ENCODE peak calls at places on chromosomes 5 and 9, in nine cellular contexts. One of them, this sample, is unnamed.
A peak's percentile ranks its signal among the peaks of the same experiment; 100 is the strongest.

GRCh38 chr5:36276864-36277263 is 24.8 kb downstream of the RANBP3L start:
- DNase-seq in NCI-H1105 treated with DMSO at 0.1 percent for 48 hours: peak; percentile 54
- DNase-seq in SJSA1: no peak
- DNase-seq in activated naive CD8-positive, alpha-beta T cell treated with anti-CD3 and anti-CD28 coated beads, Interleukin-2, amount 50 U/mL, for 24 hours: no peak
- DNase-seq in activated CD8-positive, alpha-beta memory T cell treated with anti-CD3 and anti-CD28 coated beads for 48 hours: no peak
- DNase-seq in DMS 273 treated with DMSO at 0.1 percent for 48 hours: no peak
- DNase-seq in NCI-H226: no peak
- DNase-seq in LoVo: no peak
- DNase-seq in mesothelial cell of epicardium: no peak
- DNase-seq in this sample: no peak

GRCh38 chr5:124474821-124475220 is 271.6 kb downstream of the ZNF608 start:
- DNase-seq in NCI-H1105 treated with DMSO at 0.1 percent for 48 hours: no peak
- DNase-seq in SJSA1: no peak
- DNase-seq in activated naive CD8-positive, alpha-beta T cell treated with anti-CD3 and anti-CD28 coated beads, Interleukin-2, amount 50 U/mL, for 24 hours: no peak
- DNase-seq in activated CD8-positive, alpha-beta memory T cell treated with anti-CD3 and anti-CD28 coated beads for 48 hours: no peak
- DNase-seq in DMS 273 treated with DMSO at 0.1 percent for 48 hours: no peak
- DNase-seq in NCI-H226: no peak
- DNase-seq in LoVo: no peak
- DNase-seq in mesothelial cell of epicardium: no peak
- DNase-seq in this sample: no peak

GRCh38 chr9:124017064-124017928 is 5.7 kb downstream of the LHX2 start:
- DNase-seq in NCI-H1105 treated with DMSO at 0.1 percent for 48 hours: no peak
- DNase-seq in SJSA1: no peak
- DNase-seq in activated naive CD8-positive, alpha-beta T cell treated with anti-CD3 and anti-CD28 coated beads, Interleukin-2, amount 50 U/mL, for 24 hours: no peak
- DNase-seq in activated CD8-positive, alpha-beta memory T cell treated with anti-CD3 and anti-CD28 coated beads for 48 hours: no peak
- DNase-seq in DMS 273 treated with DMSO at 0.1 percent for 48 hours: no peak
- DNase-seq in NCI-H226: no peak
- DNase-seq in LoVo: no peak
- DNase-seq in mesothelial cell of epicardium: no peak
- DNase-seq in this sample: no peak

GRCh38 chr5:54309237-54309636 is 1.1 kb downstream of the ARL15 start:
- DNase-seq in NCI-H1105 treated with DMSO at 0.1 percent for 48 hours: no peak
- DNase-seq in SJSA1: no peak
- DNase-seq in activated naive CD8-positive, alpha-beta T cell treated with anti-CD3 and anti-CD28 coated beads, Interleukin-2, amount 50 U/mL, for 24 hours: no peak
- DNase-seq in activated CD8-positive, alpha-beta memory T cell treated with anti-CD3 and anti-CD28 coated beads for 48 hours: no peak
- DNase-seq in DMS 273 treated with DMSO at 0.1 percent for 48 hours: no peak
- DNase-seq in NCI-H226: no peak
- DNase-seq in LoVo: no peak
- DNase-seq in mesothelial cell of epicardium: no peak
- DNase-seq in this sample: no peak

GRCh38 chr5:128579111-128579510 is 41.1 kb upstream of the FBN2 start:
- DNase-seq in NCI-H1105 treated with DMSO at 0.1 percent for 48 hours: no peak
- DNase-seq in SJSA1: no peak
- DNase-seq in activated naive CD8-positive, alpha-beta T cell treated with anti-CD3 and anti-CD28 coated beads, Interleukin-2, amount 50 U/mL, for 24 hours: no peak
- DNase-seq in activated CD8-positive, alpha-beta memory T cell treated with anti-CD3 and anti-CD28 coated beads for 48 hours: no peak
- DNase-seq in DMS 273 treated with DMSO at 0.1 percent for 48 hours: no peak
- DNase-seq in NCI-H226: peak; percentile 69
- DNase-seq in LoVo: peak; percentile 36
- DNase-seq in mesothelial cell of epicardium: no peak
- DNase-seq in this sample: no peak

GRCh38 chr5:128213340-128213739 is 129.8 kb downstream of the SLC12A2 start:
- DNase-seq in NCI-H1105 treated with DMSO at 0.1 percent for 48 hours: peak; percentile 49
- DNase-seq in SJSA1: peak; percentile 65
- DNase-seq in activated naive CD8-positive, alpha-beta T cell treated with anti-CD3 and anti-CD28 coated beads, Interleukin-2, amount 50 U/mL, for 24 hours: peak; percentile 48
- DNase-seq in activated CD8-positive, alpha-beta memory T cell treated with anti-CD3 and anti-CD28 coated beads for 48 hours: no peak
- DNase-seq in DMS 273 treated with DMSO at 0.1 percent for 48 hours: no peak
- DNase-seq in NCI-H226: peak; percentile 24
- DNase-seq in LoVo: peak; percentile 70
- DNase-seq in mesothelial cell of epicardium: no peak
- DNase-seq in this sample: peak; percentile 20

GRCh38 chr9:24035816-24036215 is 209.8 kb upstream of the ELAVL2 start:
- DNase-seq in NCI-H1105 treated with DMSO at 0.1 percent for 48 hours: no peak
- DNase-seq in SJSA1: no peak
- DNase-seq in activated naive CD8-positive, alpha-beta T cell treated with anti-CD3 and anti-CD28 coated beads, Interleukin-2, amount 50 U/mL, for 24 hours: no peak
- DNase-seq in activated CD8-positive, alpha-beta memory T cell treated with anti-CD3 and anti-CD28 coated beads for 48 hours: no peak
- DNase-seq in DMS 273 treated with DMSO at 0.1 percent for 48 hours: peak; percentile 77
- DNase-seq in NCI-H226: no peak
- DNase-seq in LoVo: no peak
- DNase-seq in mesothelial cell of epicardium: no peak
- DNase-seq in this sample: no peak

GRCh38 chr9:121308765-121309164 is 40.8 kb downstream of the GSN start:
- DNase-seq in NCI-H1105 treated with DMSO at 0.1 percent for 48 hours: no peak
- DNase-seq in SJSA1: no peak
- DNase-seq in activated naive CD8-positive, alpha-beta T cell treated with anti-CD3 and anti-CD28 coated beads, Interleukin-2, amount 50 U/mL, for 24 hours: no peak
- DNase-seq in activated CD8-positive, alpha-beta memory T cell treated with anti-CD3 and anti-CD28 coated beads for 48 hours: no peak
- DNase-seq in DMS 273 treated with DMSO at 0.1 percent for 48 hours: no peak
- DNase-seq in NCI-H226: no peak
- DNase-seq in LoVo: no peak
- DNase-seq in mesothelial cell of epicardium: no peak
- DNase-seq in this sample: no peak

GRCh38 chr9:127714020-127714835 is 1.2 kb downstream of the PTRH1 start:
- DNase-seq in NCI-H1105 treated with DMSO at 0.1 percent for 48 hours: no peak
- DNase-seq in SJSA1: no peak
- DNase-seq in activated naive CD8-positive, alpha-beta T cell treated with anti-CD3 and anti-CD28 coated beads, Interleukin-2, amount 50 U/mL, for 24 hours: no peak
- DNase-seq in activated CD8-positive, alpha-beta memory T cell treated with anti-CD3 and anti-CD28 coated beads for 48 hours: no peak
- DNase-seq in DMS 273 treated with DMSO at 0.1 percent for 48 hours: no peak
- DNase-seq in NCI-H226: no peak
- DNase-seq in LoVo: no peak
- DNase-seq in mesothelial cell of epicardium: no peak
- DNase-seq in this sample: no peak

GRCh38 chr5:42542106-42542505 is 118.9 kb downstream of the GHR start:
- DNase-seq in NCI-H1105 treated with DMSO at 0.1 percent for 48 hours: no peak
- DNase-seq in SJSA1: no peak
- DNase-seq in activated naive CD8-positive, alpha-beta T cell treated with anti-CD3 and anti-CD28 coated beads, Interleukin-2, amount 50 U/mL, for 24 hours: no peak
- DNase-seq in activated CD8-positive, alpha-beta memory T cell treated with anti-CD3 and anti-CD28 coated beads for 48 hours: no peak
- DNase-seq in DMS 273 treated with DMSO at 0.1 percent for 48 hours: no peak
- DNase-seq in NCI-H226: no peak
- DNase-seq in LoVo: no peak
- DNase-seq in mesothelial cell of epicardium: no peak
- DNase-seq in this sample: no peak

GRCh38 chr9:123637940-123638634 is 282.1 kb downstream of the CRB2 start:
- DNase-seq in NCI-H1105 treated with DMSO at 0.1 percent for 48 hours: peak; percentile 62
- DNase-seq in SJSA1: peak; percentile 16
- DNase-seq in activated naive CD8-positive, alpha-beta T cell treated with anti-CD3 and anti-CD28 coated beads, Interleukin-2, amount 50 U/mL, for 24 hours: no peak
- DNase-seq in activated CD8-positive, alpha-beta memory T cell treated with anti-CD3 and anti-CD28 coated beads for 48 hours: no peak
- DNase-seq in DMS 273 treated with DMSO at 0.1 percent for 48 hours: no peak
- DNase-seq in NCI-H226: no peak
- DNase-seq in LoVo: peak; percentile 41
- DNase-seq in mesothelial cell of epicardium: no peak
- DNase-seq in this sample: no peak

GRCh38 chr5:89929173-89929572 is 480.4 kb downstream of the CETN3 start:
- DNase-seq in NCI-H1105 treated with DMSO at 0.1 percent for 48 hours: no peak
- DNase-seq in SJSA1: no peak
- DNase-seq in activated naive CD8-positive, alpha-beta T cell treated with anti-CD3 and anti-CD28 coated beads, Interleukin-2, amount 50 U/mL, for 24 hours: no peak
- DNase-seq in activated CD8-positive, alpha-beta memory T cell treated with anti-CD3 and anti-CD28 coated beads for 48 hours: no peak
- DNase-seq in DMS 273 treated with DMSO at 0.1 percent for 48 hours: no peak
- DNase-seq in NCI-H226: no peak
- DNase-seq in LoVo: no peak
- DNase-seq in mesothelial cell of epicardium: no peak
- DNase-seq in this sample: no peak

GRCh38 chr5:1840741-1841521 is 39.7 kb downstream of the NDUFS6 start:
- DNase-seq in NCI-H1105 treated with DMSO at 0.1 percent for 48 hours: no peak
- DNase-seq in SJSA1: no peak
- DNase-seq in activated naive CD8-positive, alpha-beta T cell treated with anti-CD3 and anti-CD28 coated beads, Interleukin-2, amount 50 U/mL, for 24 hours: no peak
- DNase-seq in activated CD8-positive, alpha-beta memory T cell treated with anti-CD3 and anti-CD28 coated beads for 48 hours: no peak
- DNase-seq in DMS 273 treated with DMSO at 0.1 percent for 48 hours: no peak
- DNase-seq in NCI-H226: no peak
- DNase-seq in LoVo: no peak
- DNase-seq in mesothelial cell of epicardium: no peak
- DNase-seq in this sample: no peak

GRCh38 chr9:136656795-136657611 is 5.7 kb upstream of the EGFL7 start:
- DNase-seq in NCI-H1105 treated with DMSO at 0.1 percent for 48 hours: no peak
- DNase-seq in SJSA1: no peak
- DNase-seq in activated naive CD8-positive, alpha-beta T cell treated with anti-CD3 and anti-CD28 coated beads, Interleukin-2, amount 50 U/mL, for 24 hours: no peak
- DNase-seq in activated CD8-positive, alpha-beta memory T cell treated with anti-CD3 and anti-CD28 coated beads for 48 hours: no peak
- DNase-seq in DMS 273 treated with DMSO at 0.1 percent for 48 hours: no peak
- DNase-seq in NCI-H226: no peak
- DNase-seq in LoVo: no peak
- DNase-seq in mesothelial cell of epicardium: no peak
- DNase-seq in this sample: no peak

GRCh38 chr9:14749738-14750137 is 27.2 kb upstream of the CER1 start:
- DNase-seq in NCI-H1105 treated with DMSO at 0.1 percent for 48 hours: peak; percentile 87
- DNase-seq in SJSA1: no peak
- DNase-seq in activated naive CD8-positive, alpha-beta T cell treated with anti-CD3 and anti-CD28 coated beads, Interleukin-2, amount 50 U/mL, for 24 hours: no peak
- DNase-seq in activated CD8-positive, alpha-beta memory T cell treated with anti-CD3 and anti-CD28 coated beads for 48 hours: no peak
- DNase-seq in DMS 273 treated with DMSO at 0.1 percent for 48 hours: no peak
- DNase-seq in NCI-H226: no peak
- DNase-seq in LoVo: no peak
- DNase-seq in mesothelial cell of epicardium: no peak
- DNase-seq in this sample: no peak

GRCh38 chr5:40428129-40428528 is 251.6 kb upstream of the PTGER4 start:
- DNase-seq in NCI-H1105 treated with DMSO at 0.1 percent for 48 hours: no peak
- DNase-seq in SJSA1: no peak
- DNase-seq in activated naive CD8-positive, alpha-beta T cell treated with anti-CD3 and anti-CD28 coated beads, Interleukin-2, amount 50 U/mL, for 24 hours: no peak
- DNase-seq in activated CD8-positive, alpha-beta memory T cell treated with anti-CD3 and anti-CD28 coated beads for 48 hours: no peak
- DNase-seq in DMS 273 treated with DMSO at 0.1 percent for 48 hours: no peak
- DNase-seq in NCI-H226: peak; percentile 24
- DNase-seq in LoVo: no peak
- DNase-seq in mesothelial cell of epicardium: no peak
- DNase-seq in this sample: no peak

GRCh38 chr9:456365-456764 is 241.7 kb downstream of the DOCK8 start:
- DNase-seq in NCI-H1105 treated with DMSO at 0.1 percent for 48 hours: no peak
- DNase-seq in SJSA1: no peak
- DNase-seq in activated naive CD8-positive, alpha-beta T cell treated with anti-CD3 and anti-CD28 coated beads, Interleukin-2, amount 50 U/mL, for 24 hours: no peak
- DNase-seq in activated CD8-positive, alpha-beta memory T cell treated with anti-CD3 and anti-CD28 coated beads for 48 hours: no peak
- DNase-seq in DMS 273 treated with DMSO at 0.1 percent for 48 hours: peak; percentile 10
- DNase-seq in NCI-H226: no peak
- DNase-seq in LoVo: no peak
- DNase-seq in mesothelial cell of epicardium: no peak
- DNase-seq in this sample: no peak

GRCh38 chr9:130755377-130756007 is 61.9 kb downstream of the EXOSC2 start:
- DNase-seq in NCI-H1105 treated with DMSO at 0.1 percent for 48 hours: no peak
- DNase-seq in SJSA1: no peak
- DNase-seq in activated naive CD8-positive, alpha-beta T cell treated with anti-CD3 and anti-CD28 coated beads, Interleukin-2, amount 50 U/mL, for 24 hours: no peak
- DNase-seq in activated CD8-positive, alpha-beta memory T cell treated with anti-CD3 and anti-CD28 coated beads for 48 hours: no peak
- DNase-seq in DMS 273 treated with DMSO at 0.1 percent for 48 hours: no peak
- DNase-seq in NCI-H226: no peak
- DNase-seq in LoVo: no peak
- DNase-seq in mesothelial cell of epicardium: no peak
- DNase-seq in this sample: no peak

GRCh38 chr5:2759696-2760461 is 8.4 kb upstream of the IRX2 start:
- DNase-seq in NCI-H1105 treated with DMSO at 0.1 percent for 48 hours: no peak
- DNase-seq in SJSA1: no peak
- DNase-seq in activated naive CD8-positive, alpha-beta T cell treated with anti-CD3 and anti-CD28 coated beads, Interleukin-2, amount 50 U/mL, for 24 hours: no peak
- DNase-seq in activated CD8-positive, alpha-beta memory T cell treated with anti-CD3 and anti-CD28 coated beads for 48 hours: no peak
- DNase-seq in DMS 273 treated with DMSO at 0.1 percent for 48 hours: no peak
- DNase-seq in NCI-H226: no peak
- DNase-seq in LoVo: no peak
- DNase-seq in mesothelial cell of epicardium: no peak
- DNase-seq in this sample: no peak

GRCh38 chr5:181133610-181134231 is 2.8 kb upstream of the OR2V1 start:
- DNase-seq in NCI-H1105 treated with DMSO at 0.1 percent for 48 hours: no peak
- DNase-seq in SJSA1: peak; percentile 33
- DNase-seq in activated naive CD8-positive, alpha-beta T cell treated with anti-CD3 and anti-CD28 coated beads, Interleukin-2, amount 50 U/mL, for 24 hours: no peak
- DNase-seq in activated CD8-positive, alpha-beta memory T cell treated with anti-CD3 and anti-CD28 coated beads for 48 hours: no peak
- DNase-seq in DMS 273 treated with DMSO at 0.1 percent for 48 hours: no peak
- DNase-seq in NCI-H226: peak; percentile 52
- DNase-seq in LoVo: peak; percentile 68
- DNase-seq in mesothelial cell of epicardium: no peak
- DNase-seq in this sample: no peak